ENCODE peak calls at places on chromosome 16, in six cellular contexts. A is esophagus squamous epithelium, M is RWPE2, Z is H9, U is NCI-H1694 treated with DMSO at 0.1 percent for 48 hours, D is Daoy. S is an unnamed sample.

GRCh38 chr16:86566601-86566965 is at the start of gene FOXC2:
- DNase-seq in Z (peak; percentile 92), M (peak; percentile 95), U (no peak), D (peak; percentile 95), A (no peak), S (peak; percentile 88)

GRCh38 chr16:53087101-53087500 is 32.3 kb downstream of the CHD9 start:
- DNase-seq in A (no peak), M (no peak), U (peak; percentile 32), Z (no peak), D (no peak), S (no peak)

GRCh38 chr16:75591001-75591852 is 25.0 kb downstream of the GABARAPL2 start:
- DNase-seq in A (no peak), Z (no peak), D (peak; percentile 73), M (no peak), U (no peak), S (no peak)

GRCh38 chr16:28930203-28930602 is 1.6 kb upstream of the CD19 start:
- DNase-seq in U (no peak), Z (no peak), A (no peak), D (no peak), M (no peak), S (no peak)

GRCh38 chr16:24178496-24178895 is 77.6 kb upstream of the CACNG3 start:
- DNase-seq in Z (peak; percentile 55), M (no peak), D (peak; percentile 26), U (no peak), A (no peak), S (peak; percentile 24)

GRCh38 chr16:15775209-15775608 is 81.6 kb downstream of the MYH11 start:
- DNase-seq in Z (no peak), M (no peak), A (no peak), D (peak; percentile 32), U (no peak), S (peak; percentile 58)

GRCh38 chr16:1761751-1762150 is 9.6 kb downstream of the NME3 start:
- DNase-seq in A (no peak), D (no peak), U (no peak), Z (no peak), M (no peak), S (no peak)

GRCh38 chr16:3215601-3216262 is 19.2 kb downstream of the ZNF200 start:
- DNase-seq in D (no peak), A (no peak), U (no peak), M (no peak), Z (no peak), S (no peak)

GRCh38 chr16:88298166-88298881 is 84.4 kb upstream of the ZNF469 start:
- DNase-seq in U (no peak), A (no peak), Z (no peak), D (peak; percentile 53), M (peak; percentile 83), S (no peak)

GRCh38 chr16:3248596-3248995 is 7.8 kb downstream of the MEFV start:
- DNase-seq in Z (no peak), D (no peak), M (no peak), U (no peak), A (no peak), S (no peak)

GRCh38 chr16:7456221-7456620 is 123.6 kb downstream of the RBFOX1 start:
- DNase-seq in Z (no peak), M (no peak), A (no peak), D (no peak), U (peak; percentile 10), S (no peak)

GRCh38 chr16:22206847-22207714 is 1.0 kb downstream of the EEF2K start:
- DNase-seq in U (peak; percentile 39), Z (peak; percentile 50), D (peak; percentile 62), M (no peak), A (peak; percentile 41), S (peak; percentile 68)

GRCh38 chr16:23013484-23013883 is 135.8 kb downstream of the USP31 start:
- DNase-seq in Z (no peak), D (no peak), U (no peak), A (no peak), M (no peak), S (no peak)

GRCh38 chr16:20383106-20384029 is 21.2 kb downstream of the PDILT start:
- DNase-seq in D (peak; percentile 63), M (no peak), Z (peak; percentile 88), A (no peak), U (peak; percentile 22), S (peak; percentile 62)

GRCh38 chr16:2145843-2146242 is 2.6 kb upstream of the RAB26 start:
- DNase-seq in M (no peak), D (no peak), A (no peak), Z (no peak), U (no peak), S (no peak)

GRCh38 chr16:1542533-1542932 is 9.1 kb downstream of the TMEM204 start:
- DNase-seq in U (no peak), D (no peak), M (peak; percentile 49), A (no peak), Z (no peak), S (no peak)

GRCh38 chr16:65069090-65069489 is 52.8 kb downstream of the CDH11 start:
- DNase-seq in M (no peak), Z (no peak), A (no peak), D (no peak), U (no peak), S (no peak)

GRCh38 chr16:78436846-78437245 is 337.4 kb downstream of the WWOX start:
- DNase-seq in U (no peak), Z (no peak), D (no peak), A (no peak), M (no peak), S (no peak)

GRCh38 chr16:89407925-89408300 is 82.4 kb downstream of the ANKRD11 start:
- DNase-seq in Z (no peak), M (no peak), U (no peak), A (no peak), D (no peak), S (no peak)

GRCh38 chr16:693766-694165 is 3.6 kb upstream of the WDR24 start:
- DNase-seq in U (no peak), M (no peak), D (no peak), Z (no peak), A (no peak), S (no peak)

GRCh38 chr16:2492292-2492691 is 17.4 kb downstream of the TBC1D24 start:
- DNase-seq in Z (no peak), D (no peak), U (no peak), M (no peak), A (no peak), S (no peak)

GRCh38 chr16:31138621-31139578 is 3.4 kb upstream of the PRSS8 start:
- DNase-seq in U (no peak), Z (peak; percentile 80), D (peak; percentile 84), A (no peak), M (peak; percentile 92), S (no peak)

GRCh38 chr16:30121741-30122620 is 1.0 kb downstream of the MAPK3 start:
- DNase-seq in Z (peak; percentile 33), A (no peak), D (no peak), U (no peak), M (no peak), S (no peak)

GRCh38 chr16:84940670-84941551 is 70.4 kb downstream of the ZDHHC7 start:
- DNase-seq in U (no peak), M (no peak), A (no peak), Z (no peak), D (no peak), S (no peak)

GRCh38 chr16:6341993-6342392 is 990.7 kb upstream of the RBFOX1 start:
- DNase-seq in D (no peak), Z (peak; percentile 39), A (no peak), M (no peak), U (no peak), S (no peak)

GRCh38 chr16:80045944-80046660 is 445.6 kb upstream of the MAF start:
- DNase-seq in D (no peak), M (no peak), U (no peak), A (no peak), Z (no peak), S (no peak)

GRCh38 chr16:22235839-22236745 is 30.0 kb downstream of the EEF2K start:
- DNase-seq in M (no peak), U (no peak), D (no peak), A (no peak), Z (no peak), S (no peak)

GRCh38 chr16:85947511-85948509 is 48.8 kb downstream of the IRF8 start:
- DNase-seq in U (no peak), D (no peak), M (no peak), A (no peak), Z (no peak), S (peak; percentile 26)

GRCh38 chr16:71540-72341 is 690 bp downstream of the RHBDF1 start:
- DNase-seq in Z (peak; percentile 92), U (no peak), D (peak; percentile 81), A (no peak), M (peak; percentile 96), S (peak; percentile 83)

GRCh38 chr16:4004206-4004605 is 112.0 kb downstream of the ADCY9 start:
- DNase-seq in A (no peak), M (no peak), U (no peak), D (no peak), Z (no peak), S (no peak)

S was measured in SJCRH30.